ENCODE peak calls at places on chromosomes 3 and 15, in six cellular contexts. One of them, this sample, is unnamed.

GRCh38 chr3:155991847-155992246 is 121.4 kb downstream of the GMPS start:
- DNase-seq in cardiac muscle cell: no peak
- DNase-seq in CD4-positive, alpha-beta memory T cell: no peak
- DNase-seq in GM23248: no peak
- DNase-seq in WERI-Rb-1: no peak
- DNase-seq in MG63: no peak
- DNase-seq in this sample: no peak

GRCh38 chr15:69185706-69186105 is 25.3 kb downstream of the GLCE start:
- DNase-seq in GM23248: no peak
- DNase-seq in cardiac muscle cell: no peak
- DNase-seq in WERI-Rb-1: no peak
- DNase-seq in MG63: no peak
- DNase-seq in CD4-positive, alpha-beta memory T cell: no peak
- DNase-seq in this sample: no peak

GRCh38 chr3:23877324-23877980 is 39.3 kb downstream of the NKIRAS1 start:
- DNase-seq in cardiac muscle cell: peak; percentile 93
- DNase-seq in WERI-Rb-1: no peak
- DNase-seq in MG63: peak; percentile 75
- DNase-seq in CD4-positive, alpha-beta memory T cell: no peak
- DNase-seq in GM23248: peak; percentile 96
- DNase-seq in this sample: peak; percentile 92

GRCh38 chr3:188197388-188197847 is 43.5 kb downstream of the LPP start:
- DNase-seq in MG63: no peak
- DNase-seq in WERI-Rb-1: peak; percentile 11
- DNase-seq in CD4-positive, alpha-beta memory T cell: no peak
- DNase-seq in cardiac muscle cell: no peak
- DNase-seq in GM23248: peak; percentile 29
- DNase-seq in this sample: no peak

GRCh38 chr3:41608267-41608822 is 353.6 kb downstream of the ULK4 start:
- DNase-seq in CD4-positive, alpha-beta memory T cell: no peak
- DNase-seq in GM23248: no peak
- DNase-seq in MG63: no peak
- DNase-seq in WERI-Rb-1: no peak
- DNase-seq in cardiac muscle cell: no peak
- DNase-seq in this sample: no peak

GRCh38 chr3:12143949-12144504 is 14.7 kb downstream of the TIMP4 start:
- DNase-seq in GM23248: peak; percentile 80
- DNase-seq in CD4-positive, alpha-beta memory T cell: no peak
- DNase-seq in cardiac muscle cell: peak; percentile 96
- DNase-seq in MG63: peak; percentile 66
- DNase-seq in WERI-Rb-1: no peak
- DNase-seq in this sample: peak; percentile 99

GRCh38 chr15:58404020-58404419 is 27.8 kb upstream of the LIPC start:
- DNase-seq in WERI-Rb-1: no peak
- DNase-seq in GM23248: no peak
- DNase-seq in MG63: no peak
- DNase-seq in CD4-positive, alpha-beta memory T cell: no peak
- DNase-seq in cardiac muscle cell: no peak
- DNase-seq in this sample: no peak

GRCh38 chr15:31457631-31458526 is 131.2 kb downstream of the KLF13 start:
- DNase-seq in cardiac muscle cell: peak; percentile 69
- DNase-seq in GM23248: peak; percentile 95
- DNase-seq in CD4-positive, alpha-beta memory T cell: no peak
- DNase-seq in WERI-Rb-1: no peak
- DNase-seq in MG63: peak; percentile 66
- DNase-seq in this sample: no peak

GRCh38 chr15:68414591-68414990 is 17.4 kb downstream of the ITGA11 start:
- DNase-seq in GM23248: no peak
- DNase-seq in CD4-positive, alpha-beta memory T cell: no peak
- DNase-seq in WERI-Rb-1: no peak
- DNase-seq in cardiac muscle cell: no peak
- DNase-seq in MG63: no peak
- DNase-seq in this sample: no peak

GRCh38 chr3:8749316-8749715 is 15.7 kb downstream of the CAV3 start:
- DNase-seq in CD4-positive, alpha-beta memory T cell: no peak
- DNase-seq in MG63: no peak
- DNase-seq in cardiac muscle cell: no peak
- DNase-seq in WERI-Rb-1: no peak
- DNase-seq in GM23248: no peak
- DNase-seq in this sample: no peak

GRCh38 chr3:143484851-143485512 is 363.3 kb downstream of the SLC9A9 start:
- DNase-seq in CD4-positive, alpha-beta memory T cell: no peak
- DNase-seq in MG63: no peak
- DNase-seq in GM23248: peak; percentile 6
- DNase-seq in cardiac muscle cell: no peak
- DNase-seq in WERI-Rb-1: no peak
- DNase-seq in this sample: no peak

GRCh38 chr3:195207056-195207455 is 63.9 kb downstream of the XXYLT1 start:
- DNase-seq in MG63: no peak
- DNase-seq in CD4-positive, alpha-beta memory T cell: no peak
- DNase-seq in cardiac muscle cell: no peak
- DNase-seq in WERI-Rb-1: no peak
- DNase-seq in GM23248: no peak
- DNase-seq in this sample: no peak

GRCh38 chr15:45083223-45083622 is 30.7 kb downstream of the DUOX2 start:
- DNase-seq in GM23248: no peak
- DNase-seq in MG63: no peak
- DNase-seq in WERI-Rb-1: no peak
- DNase-seq in CD4-positive, alpha-beta memory T cell: no peak
- DNase-seq in cardiac muscle cell: no peak
- DNase-seq in this sample: no peak

GRCh38 chr3:13106308-13106970 is 33.2 kb upstream of the IQSEC1 start:
- DNase-seq in GM23248: peak; percentile 23
- DNase-seq in CD4-positive, alpha-beta memory T cell: no peak
- DNase-seq in cardiac muscle cell: no peak
- DNase-seq in MG63: peak; percentile 27
- DNase-seq in WERI-Rb-1: peak; percentile 88
- DNase-seq in this sample: no peak

GRCh38 chr15:99131441-99132023 is 26.7 kb downstream of the SYNM start:
- DNase-seq in CD4-positive, alpha-beta memory T cell: no peak
- DNase-seq in cardiac muscle cell: no peak
- DNase-seq in MG63: no peak
- DNase-seq in GM23248: no peak
- DNase-seq in WERI-Rb-1: no peak
- DNase-seq in this sample: no peak

GRCh38 chr3:43659250-43659880 is 31.4 kb upstream of the ABHD5 start:
- DNase-seq in cardiac muscle cell: no peak
- DNase-seq in MG63: no peak
- DNase-seq in GM23248: no peak
- DNase-seq in CD4-positive, alpha-beta memory T cell: no peak
- DNase-seq in WERI-Rb-1: no peak
- DNase-seq in this sample: no peak

GRCh38 chr3:175307642-175308041 is 448.5 kb downstream of the NAALADL2 start:
- DNase-seq in cardiac muscle cell: no peak
- DNase-seq in WERI-Rb-1: no peak
- DNase-seq in CD4-positive, alpha-beta memory T cell: no peak
- DNase-seq in MG63: no peak
- DNase-seq in GM23248: no peak
- DNase-seq in this sample: no peak

DNA sequence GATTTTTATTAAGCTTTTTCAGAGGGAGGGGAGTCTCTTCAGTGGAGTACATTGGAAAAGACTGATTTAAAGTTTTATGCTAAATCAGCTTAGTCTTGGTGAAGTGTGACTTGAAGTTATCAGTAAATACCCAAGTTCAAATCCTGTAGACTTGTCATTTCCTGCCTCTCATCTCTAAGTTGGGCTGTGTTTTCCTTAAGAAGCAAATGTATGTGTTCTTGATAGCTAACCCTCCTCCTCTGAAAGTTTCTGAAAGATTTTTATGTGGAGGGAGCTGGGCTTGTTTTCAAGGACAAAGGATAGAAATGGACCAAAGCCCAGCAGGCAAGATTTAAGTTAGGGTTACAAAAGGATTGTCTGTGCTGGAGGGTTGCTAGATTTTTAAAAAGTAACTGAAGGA is 4.2 kb downstream of the MAPKBP1 start:
- DNase-seq in cardiac muscle cell: peak; percentile 39
- DNase-seq in WERI-Rb-1: no peak
- DNase-seq in GM23248: no peak
- DNase-seq in MG63: no peak
- DNase-seq in CD4-positive, alpha-beta memory T cell: no peak
- DNase-seq in this sample: no peak
- H3K4me3 ChIP-seq in cardiac muscle cell: no peak overlapping the region
- H3K4me3 ChIP-seq in WERI-Rb-1: no peak overlapping the region
- H3K4me3 ChIP-seq in GM23248: no peak overlapping the region
- H3K4me3 ChIP-seq in MG63: no peak overlapping the region
- H3K4me3 ChIP-seq in CD4-positive, alpha-beta memory T cell: no peak overlapping the region
- H3K4me3 ChIP-seq in this sample: no peak overlapping the region

DNA sequence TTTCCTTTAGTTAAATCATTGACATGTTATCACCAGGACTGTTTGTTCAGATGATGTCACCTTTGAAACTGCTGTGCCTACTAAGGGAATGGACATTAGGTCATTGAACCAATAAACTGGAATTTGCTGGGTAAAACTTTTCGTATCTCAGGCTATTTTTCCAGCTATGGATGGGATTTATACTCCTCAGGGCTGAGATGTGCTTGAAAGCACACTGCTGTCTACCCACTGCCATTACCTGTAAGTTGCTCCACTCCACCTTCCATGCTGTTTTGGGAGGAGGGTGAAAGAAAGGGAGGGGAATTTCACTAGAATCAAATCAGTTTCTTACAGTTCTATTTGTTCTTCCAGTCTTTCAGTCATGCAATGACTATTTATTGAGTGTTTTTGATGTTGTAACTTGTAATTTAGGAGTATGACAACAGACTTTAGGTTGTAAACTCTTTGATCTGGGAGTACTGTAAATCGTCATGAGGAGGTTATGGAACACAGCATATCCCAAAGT is 11.3 kb downstream of the EHD4 start:
- DNase-seq in MG63: no peak
- DNase-seq in WERI-Rb-1: no peak
- DNase-seq in cardiac muscle cell: no peak
- DNase-seq in GM23248: peak; percentile 29
- DNase-seq in CD4-positive, alpha-beta memory T cell: no peak
- DNase-seq in this sample: no peak
- H3K4me3 ChIP-seq in MG63: no peak overlapping the region
- H3K4me3 ChIP-seq in WERI-Rb-1: no peak overlapping the region
- H3K4me3 ChIP-seq in cardiac muscle cell: no peak overlapping the region
- H3K4me3 ChIP-seq in GM23248: no peak overlapping the region
- H3K4me3 ChIP-seq in CD4-positive, alpha-beta memory T cell: no peak overlapping the region
- H3K4me3 ChIP-seq in this sample: no peak overlapping the region

DNA sequence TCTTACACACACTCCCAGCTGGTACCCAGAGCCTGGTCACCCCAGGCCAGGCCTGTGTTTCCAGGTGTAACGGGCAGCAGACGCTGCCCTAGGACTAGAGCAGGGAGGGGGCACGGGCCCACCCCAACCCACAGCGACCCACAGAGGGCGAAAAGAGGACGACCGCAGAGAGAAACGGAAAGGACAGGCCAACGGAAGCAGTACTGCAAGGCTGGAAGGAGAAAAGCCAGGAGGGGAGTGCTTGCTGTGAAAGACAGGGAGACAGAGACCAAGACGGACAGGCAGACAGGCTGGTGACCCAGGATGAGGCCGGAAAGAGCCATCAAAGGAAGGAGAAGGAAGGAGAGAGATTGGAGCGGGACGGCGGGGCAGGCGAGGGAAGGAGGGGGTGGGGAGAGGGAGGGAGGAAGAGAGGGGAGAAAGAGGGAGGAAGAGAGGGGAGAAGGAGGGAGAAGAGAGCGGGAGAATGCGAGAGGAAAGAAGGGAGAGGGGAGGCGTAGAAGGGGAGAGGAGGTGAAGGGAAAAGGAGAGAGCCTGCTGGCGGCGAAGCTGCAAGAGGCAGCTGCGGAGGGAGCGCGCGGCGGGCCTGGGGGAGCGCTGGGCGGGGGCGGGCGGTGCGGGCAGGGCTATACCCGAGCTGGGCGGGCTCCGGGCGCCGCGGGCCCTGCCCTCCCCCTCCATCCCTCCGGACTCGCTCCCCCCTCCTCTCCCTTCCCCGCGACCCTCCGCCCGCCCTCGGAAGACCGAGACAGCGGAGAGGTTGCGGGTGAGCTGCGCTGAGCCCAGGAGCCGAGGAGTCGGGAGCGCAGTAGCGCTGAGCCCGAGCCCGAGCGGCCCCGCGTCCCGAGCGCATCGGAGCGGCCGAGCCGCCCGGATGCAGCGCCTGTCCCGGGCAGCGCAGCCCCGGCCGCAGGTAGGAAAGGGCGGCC is at the start of gene SLC6A1:
- DNase-seq in MG63: no peak
- DNase-seq in WERI-Rb-1: peak; percentile 78
- DNase-seq in cardiac muscle cell: peak; percentile 15
- DNase-seq in CD4-positive, alpha-beta memory T cell: no peak
- DNase-seq in GM23248: peak; percentile 13
- DNase-seq in this sample: no peak
- H3K4me3 ChIP-seq in MG63: no peak within 1 kb of the TSS
- H3K4me3 ChIP-seq in WERI-Rb-1: peak within 1 kb of the TSS; percentile 53
- H3K4me3 ChIP-seq in cardiac muscle cell: peak within 1 kb of the TSS; percentile 29
- H3K4me3 ChIP-seq in CD4-positive, alpha-beta memory T cell: no peak within 1 kb of the TSS
- H3K4me3 ChIP-seq in GM23248: no peak within 1 kb of the TSS
- H3K4me3 ChIP-seq in this sample: peak within 1 kb of the TSS; percentile 20

GRCh38 chr3:32454731-32455608 is 47.7 kb downstream of the CMTM6 start:
- DNase-seq in cardiac muscle cell: no peak
- DNase-seq in MG63: no peak
- DNase-seq in CD4-positive, alpha-beta memory T cell: no peak
- DNase-seq in GM23248: no peak
- DNase-seq in WERI-Rb-1: no peak
- DNase-seq in this sample: no peak
- H3K4me3 ChIP-seq in cardiac muscle cell: no peak overlapping the region
- H3K4me3 ChIP-seq in MG63: no peak overlapping the region
- H3K4me3 ChIP-seq in CD4-positive, alpha-beta memory T cell: no peak overlapping the region
- H3K4me3 ChIP-seq in GM23248: no peak overlapping the region
- H3K4me3 ChIP-seq in WERI-Rb-1: no peak overlapping the region
- H3K4me3 ChIP-seq in this sample: no peak overlapping the region

DNA sequence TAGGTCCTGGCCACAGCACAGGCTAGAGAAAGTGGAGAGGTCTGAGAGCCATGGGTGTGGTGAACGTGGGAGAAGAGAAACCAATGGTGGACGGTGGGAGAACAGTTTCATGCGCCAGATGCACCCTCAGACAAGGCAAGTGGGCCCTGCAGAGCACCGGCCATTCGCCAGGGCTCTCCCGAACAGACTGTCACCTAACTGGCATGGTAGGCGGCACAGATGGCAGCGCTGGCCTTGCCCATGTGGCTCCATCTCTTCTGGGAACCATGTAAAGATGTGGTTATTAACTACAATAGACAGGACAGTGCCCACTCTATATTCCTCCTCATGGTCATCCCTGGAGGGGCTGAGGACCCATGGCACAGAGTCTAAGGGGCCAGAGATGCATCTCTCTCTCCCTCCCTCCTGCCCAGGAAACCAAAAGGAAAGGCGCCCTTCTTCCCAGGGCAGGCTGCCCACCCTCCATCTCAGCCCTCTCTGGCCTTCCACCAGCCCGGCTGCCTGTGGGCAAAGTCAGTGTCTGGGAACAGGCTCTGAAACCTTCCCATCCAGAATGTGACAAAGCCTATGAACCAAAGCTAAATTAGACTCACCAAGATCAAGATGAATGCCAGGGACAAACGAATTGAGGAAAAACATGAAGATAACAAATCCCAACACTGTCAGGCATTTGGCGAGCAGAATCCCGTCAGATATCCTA is 147.8 kb downstream of the OCA2 start:
- DNase-seq in GM23248: no peak
- DNase-seq in cardiac muscle cell: no peak
- DNase-seq in CD4-positive, alpha-beta memory T cell: no peak
- DNase-seq in WERI-Rb-1: no peak
- DNase-seq in MG63: no peak
- DNase-seq in this sample: no peak
- H3K4me3 ChIP-seq in GM23248: no peak overlapping the region
- H3K4me3 ChIP-seq in cardiac muscle cell: no peak overlapping the region
- H3K4me3 ChIP-seq in CD4-positive, alpha-beta memory T cell: no peak overlapping the region
- H3K4me3 ChIP-seq in WERI-Rb-1: no peak overlapping the region
- H3K4me3 ChIP-seq in MG63: no peak overlapping the region
- H3K4me3 ChIP-seq in this sample: no peak overlapping the region

This sample was measured in skeletal muscle cell.